ENCODE peak calls at places on chromosomes 2 and 18, in seven cellular contexts. One of them, this sample, is unnamed. For H3K27me3 and H3K9me3, the result is how much of the 10 kb centered on the place peaks cover.

GRCh38 chr2:180056367-180057118 is 49.4 kb upstream of the CWC22 start:
- DNase-seq in CD4-positive, CD25-positive, alpha-beta regulatory T cell: no peak
- DNase-seq in Peyer's patch: no peak
- DNase-seq in K562: no peak
- DNase-seq in uterus: no peak
- DNase-seq in SJSA1: no peak
- DNase-seq in pancreas: no peak
- DNase-seq in this sample: no peak

GRCh38 chr2:46780411-46780800 is 135.2 kb downstream of the MCFD2 start:
- DNase-seq in CD4-positive, CD25-positive, alpha-beta regulatory T cell: no peak
- DNase-seq in Peyer's patch: no peak
- DNase-seq in K562: no peak
- DNase-seq in uterus: peak
- DNase-seq in SJSA1: no peak
- DNase-seq in pancreas: no peak
- DNase-seq in this sample: no peak

GRCh38 chr2:85234879-85235278 is 92.9 kb downstream of the TGOLN2 start:
- DNase-seq in CD4-positive, CD25-positive, alpha-beta regulatory T cell: peak
- DNase-seq in Peyer's patch: no peak
- DNase-seq in K562: no peak
- DNase-seq in uterus: no peak
- DNase-seq in SJSA1: no peak
- DNase-seq in pancreas: no peak
- DNase-seq in this sample: no peak

GRCh38 chr2:169360984-169361705 is 1.2 kb downstream of the LRP2 start:
- DNase-seq in CD4-positive, CD25-positive, alpha-beta regulatory T cell: no peak
- DNase-seq in Peyer's patch: no peak
- DNase-seq in K562: no peak
- DNase-seq in uterus: no peak
- DNase-seq in SJSA1: no peak
- DNase-seq in pancreas: no peak
- DNase-seq in this sample: no peak

GRCh38 chr18:35818353-35818667 is 154.2 kb upstream of the RMP24 start:
- DNase-seq in CD4-positive, CD25-positive, alpha-beta regulatory T cell: no peak
- DNase-seq in Peyer's patch: no peak
- DNase-seq in K562: no peak
- DNase-seq in uterus: no peak
- DNase-seq in SJSA1: no peak
- DNase-seq in pancreas: no peak
- DNase-seq in this sample: no peak

GRCh38 chr2:193272011-193272410 is 1077.3 kb upstream of the TMEFF2 start:
- DNase-seq in CD4-positive, CD25-positive, alpha-beta regulatory T cell: no peak
- DNase-seq in Peyer's patch: no peak
- DNase-seq in K562: no peak
- DNase-seq in uterus: no peak
- DNase-seq in SJSA1: no peak
- DNase-seq in pancreas: no peak
- DNase-seq in this sample: no peak

GRCh38 chr2:232008907-232009638 is 47.6 kb downstream of the DIS3L2 start:
- DNase-seq in CD4-positive, CD25-positive, alpha-beta regulatory T cell: no peak
- DNase-seq in Peyer's patch: no peak
- DNase-seq in K562: no peak
- DNase-seq in uterus: no peak
- DNase-seq in SJSA1: no peak
- DNase-seq in pancreas: no peak
- DNase-seq in this sample: no peak

GRCh38 chr2:45168731-45169338 is 159.6 kb upstream of the SIX2 start:
- DNase-seq in CD4-positive, CD25-positive, alpha-beta regulatory T cell: no peak
- DNase-seq in Peyer's patch: no peak
- DNase-seq in K562: no peak
- DNase-seq in uterus: no peak
- DNase-seq in SJSA1: no peak
- DNase-seq in pancreas: peak
- DNase-seq in this sample: no peak

GRCh38 chr2:218397502-218398436 is 1.9 kb upstream of the CTDSP1 start:
- DNase-seq in CD4-positive, CD25-positive, alpha-beta regulatory T cell: peak
- DNase-seq in Peyer's patch: peak
- DNase-seq in K562: peak
- DNase-seq in uterus: peak
- DNase-seq in SJSA1: no peak
- DNase-seq in pancreas: peak
- DNase-seq in this sample: no peak

GRCh38 chr2:72275084-72275483 is 127.4 kb upstream of the CYP26B1 start:
- DNase-seq in CD4-positive, CD25-positive, alpha-beta regulatory T cell: no peak
- DNase-seq in Peyer's patch: no peak
- DNase-seq in K562: no peak
- DNase-seq in uterus: no peak
- DNase-seq in SJSA1: no peak
- DNase-seq in pancreas: no peak
- DNase-seq in this sample: no peak

GRCh38 chr2:206105038-206105437 is 19.1 kb upstream of the INO80D start:
- DNase-seq in CD4-positive, CD25-positive, alpha-beta regulatory T cell: no peak
- DNase-seq in Peyer's patch: no peak
- DNase-seq in K562: no peak
- DNase-seq in uterus: no peak
- DNase-seq in SJSA1: no peak
- DNase-seq in pancreas: no peak
- DNase-seq in this sample: no peak

GRCh38 chr2:71949537-71949798 is 198.2 kb downstream of the CYP26B1 start:
- DNase-seq in CD4-positive, CD25-positive, alpha-beta regulatory T cell: no peak
- DNase-seq in Peyer's patch: no peak
- DNase-seq in K562: no peak
- DNase-seq in uterus: no peak
- DNase-seq in SJSA1: no peak
- DNase-seq in pancreas: no peak
- DNase-seq in this sample: no peak

GRCh38 chr2:226963528-226963927 is 127.7 kb downstream of the RHBDD1 start:
- DNase-seq in CD4-positive, CD25-positive, alpha-beta regulatory T cell: no peak
- DNase-seq in Peyer's patch: no peak
- DNase-seq in K562: peak
- DNase-seq in uterus: no peak
- DNase-seq in SJSA1: no peak
- DNase-seq in pancreas: no peak
- DNase-seq in this sample: no peak

GRCh38 chr18:34261865-34262780 is 37.4 kb upstream of the NOL4 start:
- DNase-seq in CD4-positive, CD25-positive, alpha-beta regulatory T cell: no peak
- DNase-seq in Peyer's patch: no peak
- DNase-seq in K562: no peak
- DNase-seq in uterus: no peak
- DNase-seq in SJSA1: no peak
- DNase-seq in pancreas: no peak
- DNase-seq in this sample: no peak

GRCh38 chr2:189927823-189928222 is 134.7 kb downstream of the MSTN start:
- DNase-seq in CD4-positive, CD25-positive, alpha-beta regulatory T cell: no peak
- DNase-seq in Peyer's patch: no peak
- DNase-seq in K562: no peak
- DNase-seq in uterus: no peak
- DNase-seq in SJSA1: no peak
- DNase-seq in pancreas: no peak
- DNase-seq in this sample: no peak

GRCh38 chr2:217418090-217418489 is 558.2 kb upstream of the TNP1 start:
- DNase-seq in CD4-positive, CD25-positive, alpha-beta regulatory T cell: no peak
- DNase-seq in Peyer's patch: no peak
- DNase-seq in K562: no peak
- DNase-seq in uterus: no peak
- DNase-seq in SJSA1: no peak
- DNase-seq in pancreas: no peak
- DNase-seq in this sample: no peak

GRCh38 chr2:176088048-176088936 is 4.2 kb upstream of the HOXD13 start:
- DNase-seq in CD4-positive, CD25-positive, alpha-beta regulatory T cell: no peak
- DNase-seq in Peyer's patch: no peak
- DNase-seq in K562: peak
- DNase-seq in uterus: no peak
- DNase-seq in SJSA1: peak
- DNase-seq in pancreas: peak
- DNase-seq in this sample: no peak

GRCh38 chr2:84830758-84831500 is 50.0 kb downstream of the TRABD2A start:
- DNase-seq in CD4-positive, CD25-positive, alpha-beta regulatory T cell: no peak
- DNase-seq in Peyer's patch: no peak
- DNase-seq in K562: no peak
- DNase-seq in uterus: no peak
- DNase-seq in SJSA1: no peak
- DNase-seq in pancreas: no peak
- DNase-seq in this sample: no peak

GRCh38 chr2:41543726-41544125 is 504.1 kb upstream of the PKDCC start:
- DNase-seq in CD4-positive, CD25-positive, alpha-beta regulatory T cell: no peak
- DNase-seq in Peyer's patch: no peak
- DNase-seq in K562: no peak
- DNase-seq in uterus: no peak
- DNase-seq in SJSA1: no peak
- DNase-seq in pancreas: no peak
- DNase-seq in this sample: no peak

GRCh38 chr2:20781656-20782265 is 41.1 kb downstream of the LDAH start:
- DNase-seq in CD4-positive, CD25-positive, alpha-beta regulatory T cell: peak
- DNase-seq in Peyer's patch: no peak
- DNase-seq in K562: peak
- DNase-seq in uterus: no peak
- DNase-seq in SJSA1: no peak
- DNase-seq in pancreas: no peak
- DNase-seq in this sample: peak

GRCh38 chr2:43539991-43540860 is 55.6 kb downstream of the THADA start:
- DNase-seq in CD4-positive, CD25-positive, alpha-beta regulatory T cell: no peak
- DNase-seq in Peyer's patch: peak
- DNase-seq in K562: no peak
- DNase-seq in uterus: peak
- DNase-seq in SJSA1: no peak
- DNase-seq in pancreas: no peak
- DNase-seq in this sample: no peak

GRCh38 chr18:57223160-57223870 is 76.4 kb downstream of the BOD1L2 start:
- DNase-seq in CD4-positive, CD25-positive, alpha-beta regulatory T cell: no peak
- DNase-seq in Peyer's patch: no peak
- DNase-seq in K562: no peak
- DNase-seq in uterus: no peak
- DNase-seq in SJSA1: no peak
- DNase-seq in pancreas: no peak
- DNase-seq in this sample: no peak

GRCh38 chr2:101340141-101340541 is 31.6 kb upstream of the RNF149 start:
- DNase-seq in CD4-positive, CD25-positive, alpha-beta regulatory T cell: peak
- DNase-seq in Peyer's patch: no peak
- DNase-seq in K562: no peak
- DNase-seq in uterus: no peak
- DNase-seq in SJSA1: no peak
- DNase-seq in pancreas: no peak
- DNase-seq in this sample: no peak

GRCh38 chr2:95376311-95377215 is 25.9 kb upstream of the FAHD2A start:
- DNase-seq in CD4-positive, CD25-positive, alpha-beta regulatory T cell: no peak
- DNase-seq in Peyer's patch: no peak
- DNase-seq in K562: no peak
- DNase-seq in uterus: no peak
- DNase-seq in SJSA1: no peak
- DNase-seq in pancreas: no peak
- DNase-seq in this sample: no peak

GRCh38 chr2:95377724-95378123 is 24.8 kb upstream of the FAHD2A start:
- DNase-seq in CD4-positive, CD25-positive, alpha-beta regulatory T cell: no peak
- DNase-seq in Peyer's patch: no peak
- DNase-seq in K562: no peak
- DNase-seq in uterus: no peak
- DNase-seq in SJSA1: no peak
- DNase-seq in pancreas: no peak
- DNase-seq in this sample: no peak

GRCh38 chr2:95375532-95376221 is 26.8 kb upstream of the FAHD2A start:
- DNase-seq in CD4-positive, CD25-positive, alpha-beta regulatory T cell: no peak
- DNase-seq in Peyer's patch: no peak
- DNase-seq in K562: no peak
- DNase-seq in uterus: no peak
- DNase-seq in SJSA1: no peak
- DNase-seq in pancreas: no peak
- DNase-seq in this sample: no peak

GRCh38 chr2:95374916-95375471 is 27.5 kb upstream of the FAHD2A start:
- DNase-seq in CD4-positive, CD25-positive, alpha-beta regulatory T cell: no peak
- DNase-seq in Peyer's patch: no peak
- DNase-seq in K562: no peak
- DNase-seq in uterus: no peak
- DNase-seq in SJSA1: no peak
- DNase-seq in pancreas: no peak
- DNase-seq in this sample: no peak

DNA sequence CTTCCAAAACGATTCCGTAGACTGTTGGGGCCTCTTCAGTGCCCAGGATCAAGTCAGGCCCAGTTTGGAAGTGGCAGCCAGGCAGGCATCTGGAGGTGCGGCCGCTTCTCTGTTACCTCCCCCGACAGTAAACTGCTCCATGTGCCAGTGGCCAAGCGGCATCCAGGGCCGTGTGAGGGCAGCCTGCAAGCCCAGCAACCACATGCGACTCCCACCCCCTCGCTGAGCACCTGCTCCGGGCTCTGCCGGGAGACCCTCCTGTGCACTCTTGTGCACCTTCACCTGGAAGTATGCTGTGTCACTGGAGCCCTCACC is 25.3 kb upstream of the FAHD2A start:
- DNase-seq in CD4-positive, CD25-positive, alpha-beta regulatory T cell: no peak
- DNase-seq in Peyer's patch: no peak
- DNase-seq in K562: no peak
- DNase-seq in uterus: no peak
- DNase-seq in SJSA1: no peak
- DNase-seq in pancreas: no peak
- DNase-seq in this sample: no peak
- H3K27me3 ChIP-seq in CD4-positive, CD25-positive, alpha-beta regulatory T cell: under half
- H3K27me3 ChIP-seq in Peyer's patch: under half
- H3K27me3 ChIP-seq in K562: under half
- H3K27me3 ChIP-seq in uterus: under half
- H3K27me3 ChIP-seq in SJSA1: under half
- H3K27me3 ChIP-seq in pancreas: under half
- H3K27me3 ChIP-seq in this sample: under half

GRCh38 chr2:222133897-222134296 is 164.9 kb downstream of the PAX3 start:
- DNase-seq in CD4-positive, CD25-positive, alpha-beta regulatory T cell: no peak
- DNase-seq in Peyer's patch: no peak
- DNase-seq in K562: no peak
- DNase-seq in uterus: no peak
- DNase-seq in SJSA1: no peak
- DNase-seq in pancreas: no peak
- DNase-seq in this sample: no peak
- H3K9me3 ChIP-seq in CD4-positive, CD25-positive, alpha-beta regulatory T cell: under half
- H3K9me3 ChIP-seq in Peyer's patch: under half
- H3K9me3 ChIP-seq in K562: under half
- H3K9me3 ChIP-seq in uterus: under half
- H3K9me3 ChIP-seq in SJSA1: under half
- H3K9me3 ChIP-seq in pancreas: under half
- H3K9me3 ChIP-seq in this sample: under half

DNA sequence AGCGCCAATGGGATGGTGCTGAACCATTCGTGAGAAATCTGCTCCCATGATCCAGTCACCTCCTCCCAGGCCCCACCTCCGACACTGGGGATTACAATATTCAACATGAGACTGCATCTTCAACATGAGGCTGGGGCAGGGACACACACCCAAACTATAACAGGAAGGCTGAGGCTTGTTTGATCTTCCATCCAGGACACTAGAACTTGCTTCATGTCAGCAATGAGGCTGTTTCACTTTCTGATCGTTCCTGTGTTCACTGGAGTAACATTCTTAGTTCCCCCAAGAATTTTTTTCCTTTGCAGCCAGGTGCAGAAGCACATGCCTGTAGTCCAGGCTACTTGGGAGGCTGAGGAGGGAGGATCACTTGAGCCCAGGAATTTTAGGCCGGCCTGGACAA is 30.8 kb upstream of the SOX11 start:
- DNase-seq in CD4-positive, CD25-positive, alpha-beta regulatory T cell: no peak
- DNase-seq in Peyer's patch: no peak
- DNase-seq in K562: no peak
- DNase-seq in uterus: no peak
- DNase-seq in SJSA1: no peak
- DNase-seq in pancreas: no peak
- DNase-seq in this sample: no peak
- H3K27ac ChIP-seq in CD4-positive, CD25-positive, alpha-beta regulatory T cell: no peak
- H3K27ac ChIP-seq in Peyer's patch: no peak
- H3K27ac ChIP-seq in K562: no peak
- H3K27ac ChIP-seq in uterus: no peak
- H3K27ac ChIP-seq in SJSA1: no peak
- H3K27ac ChIP-seq in pancreas: no peak
- H3K27ac ChIP-seq in this sample: no peak

GRCh38 chr2:129205766-129206165 is 773.7 kb upstream of the RAB6C start:
- DNase-seq in CD4-positive, CD25-positive, alpha-beta regulatory T cell: no peak
- DNase-seq in Peyer's patch: no peak
- DNase-seq in K562: no peak
- DNase-seq in uterus: no peak
- DNase-seq in SJSA1: no peak
- DNase-seq in pancreas: no peak
- DNase-seq in this sample: no peak
- H3K27me3 ChIP-seq in CD4-positive, CD25-positive, alpha-beta regulatory T cell: under half
- H3K27me3 ChIP-seq in Peyer's patch: under half
- H3K27me3 ChIP-seq in K562: under half
- H3K27me3 ChIP-seq in uterus: under half
- H3K27me3 ChIP-seq in SJSA1: under half
- H3K27me3 ChIP-seq in pancreas: under half
- H3K27me3 ChIP-seq in this sample: under half

This sample was measured in Panc1.